ENCODE peak calls at places on chromosomes 11 and 22, in four cellular contexts. F is CD4-positive, CD25-positive, alpha-beta regulatory T cell; C is adrenal gland; W is pancreas. O is an unnamed sample.

GRCh38 chr11:69817265-69818236 is 1.7 kb downstream of the FGF3 start:
- DNase-seq in F (no peak), C (no peak), W (no peak), O (no peak)

GRCh38 chr22:28873183-28873964 is 10.0 kb upstream of the ZNRF3 start:
- DNase-seq in W (no peak), F (no peak), C (no peak), O (no peak)

GRCh38 chr11:85903406-85903805 is 48.2 kb downstream of the CCDC83 start:
- DNase-seq in W (no peak), F (no peak), C (no peak), O (no peak)

GRCh38 chr11:132310390-132311375 is 940.3 kb downstream of the NTM start:
- DNase-seq in C (no peak), W (no peak), F (no peak), O (no peak)

GRCh38 chr11:2796508-2797180 is 88.9 kb downstream of the CDKN1C start:
- DNase-seq in C (peak; percentile 15), F (no peak), W (peak; percentile 12), O (peak; percentile 46)

GRCh38 chr22:23909258-23909898 is 15.2 kb downstream of the MIF start:
- DNase-seq in W (no peak), F (no peak), C (peak; percentile 13), O (no peak)

GRCh38 chr11:27720277-27720830 is 20.1 kb upstream of the BDNF start:
- DNase-seq in C (peak; percentile 45), W (peak; percentile 37), F (no peak), O (no peak)

GRCh38 chr11:59429924-59430516 is 3.8 kb upstream of the OR5A2 start:
- DNase-seq in C (peak; percentile 35), W (no peak), F (no peak), O (no peak)

GRCh38 chr11:117095301-117096139 is 2.7 kb downstream of the SIK3 start:
- DNase-seq in C (no peak), F (no peak), W (no peak), O (no peak)

GRCh38 chr11:104967493-104968364 is 645 bp downstream of the CASP4 start:
- DNase-seq in C (no peak), W (no peak), F (no peak), O (no peak)

GRCh38 chr11:102577182-102577581 is 46.6 kb upstream of the MMP7 start:
- DNase-seq in W (no peak), C (no peak), F (no peak), O (no peak)

GRCh38 chr22:38262051-38262795 is 10.6 kb downstream of the TMEM184B start:
- DNase-seq in W (peak; percentile 70), F (no peak), C (peak; percentile 75), O (no peak)

GRCh38 chr22:47221840-47222615 is 459.6 kb downstream of the TBC1D22A start:
- DNase-seq in W (no peak), F (no peak), C (no peak), O (peak; percentile 40)

GRCh38 chr11:84890706-84891105 is 736.4 kb downstream of the DLG2 start:
- DNase-seq in F (no peak), W (no peak), C (no peak), O (no peak)

GRCh38 chr11:107791343-107792048 is 67.1 kb downstream of the SLC35F2 start:
- DNase-seq in F (no peak), W (no peak), C (no peak), O (no peak)

GRCh38 chr11:59582006-59582405 is 33.6 kb downstream of the OSBP start:
- DNase-seq in W (no peak), F (no peak), C (peak; percentile 47), O (no peak)

GRCh38 chr11:65442952-65443351 is 20.4 kb downstream of the NEAT1 start:
- DNase-seq in C (peak; percentile 54), F (no peak), W (no peak), O (peak; percentile 65)

GRCh38 chr22:37690901-37691504 is 4.9 kb downstream of the NOL12 start:
- DNase-seq in F (no peak), W (peak; percentile 24), C (peak; percentile 82), O (no peak)

GRCh38 chr11:70159612-70160570 is 43.2 kb upstream of the FADD start:
- DNase-seq in C (no peak), F (no peak), W (no peak), O (no peak)

GRCh38 chr22:43476751-43477150 is 64.9 kb downstream of the MPPED1 start:
- DNase-seq in C (no peak), F (no peak), W (no peak), O (no peak)

GRCh38 chr11:99410636-99411035 is 389.9 kb downstream of the CNTN5 start:
- DNase-seq in W (no peak), F (no peak), C (no peak), O (no peak)

GRCh38 chr11:76807206-76807875 is 24.2 kb downstream of the TSKU start:
- DNase-seq in F (peak; percentile 10), C (peak; percentile 94), W (peak; percentile 86), O (peak; percentile 92)

GRCh38 chr22:26367402-26368245 is 61.4 kb upstream of the ASPHD2 start:
- DNase-seq in F (peak; percentile 22), W (peak; percentile 41), C (peak; percentile 48), O (no peak)

GRCh38 chr11:108084811-108085210 is 36.6 kb upstream of the ACAT1 start:
- DNase-seq in F (no peak), C (no peak), W (no peak), O (no peak)

GRCh38 chr11:17978553-17979287 is 34.1 kb downstream of the SERGEF start:
- DNase-seq in W (peak; percentile 29), C (peak; percentile 74), F (no peak), O (no peak)

GRCh38 chr11:68896171-68896959 is 7.3 kb downstream of the MRPL21 start:
- DNase-seq in W (no peak), F (no peak), C (no peak), O (no peak)

GRCh38 chr22:32801436-32802290 is at the start of gene TIMP3:
- DNase-seq in F (no peak), W (peak; percentile 68), C (peak; percentile 83), O (peak; percentile 94)
- H3K4me1 ChIP-seq in F (no peaks in the 10 kb centered on the region), W (peaks cover 4% of the 10 kb centered on the region), C (no peaks in the 10 kb centered on the region), O (peaks cover 45% of the 10 kb centered on the region)

GRCh38 chr11:114075891-114076441 is 16.5 kb downstream of the ZBTB16 start:
- DNase-seq in C (peak; percentile 78), W (no peak), F (no peak), O (no peak)
- H3K4me3 ChIP-seq in C (no peak overlapping the region), W (no peak overlapping the region), F (no peak overlapping the region), O (peak overlapping the region; percentile 7)

DNA sequence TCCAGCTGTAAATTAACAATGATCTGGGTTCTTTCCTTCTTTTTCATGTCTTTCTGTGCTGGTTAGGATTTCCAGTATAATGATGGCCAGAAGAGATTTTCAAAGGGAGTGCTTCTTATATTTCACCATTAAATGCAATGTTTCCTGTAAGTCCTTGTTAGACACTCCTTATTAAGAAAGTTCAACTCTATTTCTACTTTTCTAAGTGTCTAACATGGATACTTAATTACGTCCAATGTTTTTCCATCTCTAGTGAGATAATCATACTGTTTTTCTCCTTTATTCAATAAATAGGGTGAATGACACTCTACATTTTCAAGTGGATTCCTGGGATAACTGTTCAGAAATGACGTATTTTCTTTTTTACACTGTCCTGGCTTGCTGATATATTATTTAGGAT is 49.8 kb downstream of the CDON start:
- DNase-seq in F (no peak), C (no peak), W (no peak), O (no peak)
- H3K27me3 ChIP-seq in F (no peaks in the 10 kb centered on the region), C (no peaks in the 10 kb centered on the region), W (no peaks in the 10 kb centered on the region), O (no peaks in the 10 kb centered on the region)

GRCh38 chr22:36340621-36341020 is 47.1 kb downstream of the MYH9 start:
- DNase-seq in F (no peak), W (no peak), C (no peak), O (no peak)

GRCh38 chr22:36343720-36344105 is 44.1 kb downstream of the MYH9 start:
- DNase-seq in F (no peak), W (no peak), C (no peak), O (no peak)

GRCh38 chr22:36344106-36344827 is 43.5 kb downstream of the MYH9 start:
- DNase-seq in F (no peak), C (no peak), W (no peak), O (no peak)

GRCh38 chr22:36341640-36342041 is 46.1 kb downstream of the MYH9 start:
- DNase-seq in F (no peak), W (no peak), C (no peak), O (no peak)

DNA sequence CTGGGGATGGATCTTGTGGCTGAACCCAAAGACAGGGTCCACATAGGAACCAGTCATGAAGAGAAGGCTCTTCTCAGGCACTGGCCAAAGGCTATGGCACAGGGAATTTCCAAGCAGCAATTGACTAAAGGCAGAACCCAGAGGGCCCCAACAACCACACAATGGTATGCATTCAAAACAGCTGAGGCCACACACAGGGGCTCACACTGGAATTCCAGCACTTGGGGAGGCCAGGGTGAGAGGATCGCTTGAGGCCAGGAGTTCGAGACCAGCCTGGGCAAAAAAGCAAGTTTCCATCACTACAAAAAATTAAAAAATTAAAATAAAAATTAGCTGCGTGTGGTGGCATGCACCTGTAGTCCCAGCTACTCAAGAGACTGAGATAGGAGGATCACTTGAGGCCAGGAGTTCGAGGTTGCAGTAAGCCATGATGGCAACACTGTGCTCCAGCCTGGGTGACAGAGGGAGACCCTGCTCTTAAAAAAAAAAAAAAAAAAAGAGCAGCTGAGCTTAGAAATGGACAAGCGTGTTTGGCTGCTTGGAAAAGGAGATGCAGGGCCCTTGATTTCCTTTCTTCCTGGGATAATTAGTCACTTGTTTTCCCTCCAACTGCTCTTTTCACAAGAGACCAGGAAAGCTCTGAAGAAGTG is 44.6 kb downstream of the MYH9 start:
- DNase-seq in W (no peak), F (no peak), C (no peak), O (no peak)
- H3K4me1 ChIP-seq in W (peaks cover 15% of the 10 kb centered on the region), F (peaks cover 75% of the 10 kb centered on the region), C (peaks cover 1% of the 10 kb centered on the region), O (peaks cover 95% of the 10 kb centered on the region)

GRCh38 chr11:72245232-72245816 is 1.3 kb upstream of the PHOX2A start:
- DNase-seq in F (no peak), C (no peak), W (no peak), O (no peak)
- H3K4me3 ChIP-seq in F (no peak overlapping the region), C (no peak overlapping the region), W (no peak overlapping the region), O (no peak overlapping the region)

GRCh38 chr22:22516992-22517391 is 3.1 kb downstream of the ZNF280A start:
- DNase-seq in F (no peak), C (no peak), W (no peak), O (no peak)
- H3K27me3 ChIP-seq in F (no peaks in the 10 kb centered on the region), C (no peaks in the 10 kb centered on the region), W (no peaks in the 10 kb centered on the region), O (no peaks in the 10 kb centered on the region)

GRCh38 chr11:44256673-44257291 is 53.2 kb downstream of the ALX4 start:
- DNase-seq in F (no peak), C (peak; percentile 45), W (no peak), O (peak; percentile 54)
- H3K4me1 ChIP-seq in F (no peaks in the 10 kb centered on the region), C (no peaks in the 10 kb centered on the region), W (no peaks in the 10 kb centered on the region), O (peaks cover 8% of the 10 kb centered on the region)

GRCh38 chr11:122668562-122669090 is 13.1 kb downstream of the UBASH3B start:
- DNase-seq in C (no peak), W (no peak), F (no peak), O (no peak)
- H3K4me3 ChIP-seq in C (no peak overlapping the region), W (no peak overlapping the region), F (peak overlapping the region; percentile 65), O (no peak overlapping the region)

O was measured in right atrium auricular region.